ENCODE peak calls at places on chromosomes 4 and X, in nine cellular contexts. R is NT2/D1; N is CD8-positive, alpha-beta memory T cell; D is PC-3; P is left lung; M is ACHN; Y is activated T-cell treated with anti-CD3 and anti-CD28 coated beads, Interleukin-2, amount 50 U/mL, for 72 hours; Z is head of caudate nucleus; S is HEK293T. J is an unnamed sample.

GRCh38 chrX:48835524-48836329 is at the start of gene PCSK1N:
- DNase-seq in M (no peak), S (peak), Y (peak), P (no peak), Z (peak), R (no peak), D (peak), N (peak), J (no peak)

GRCh38 chr4:3766791-3767561 is 791 bp downstream of the ADRA2C start:
- DNase-seq in N (no peak), M (no peak), Z (no peak), P (no peak), Y (peak), S (no peak), R (no peak), D (no peak), J (no peak)

GRCh38 chr4:106773106-106773905 is 262.8 kb downstream of the DKK2 start:
- DNase-seq in R (no peak), D (no peak), Z (no peak), N (no peak), M (no peak), Y (no peak), P (peak), S (no peak), J (no peak)

GRCh38 chr4:169229571-169230028 is 41.2 kb downstream of the SH3RF1 start:
- DNase-seq in M (peak), N (no peak), Z (no peak), R (no peak), Y (no peak), P (no peak), D (peak), S (no peak), J (no peak)

GRCh38 chrX:32448945-32449344 is 762.4 kb downstream of the DMD start:
- DNase-seq in P (no peak), N (no peak), Y (no peak), D (no peak), M (no peak), S (no peak), R (no peak), Z (no peak), J (no peak)

GRCh38 chrX:56281789-56282188 is 49.6 kb downstream of the KLF8 start:
- DNase-seq in D (peak), R (no peak), M (peak), N (no peak), Y (no peak), P (no peak), Z (no peak), S (no peak), J (no peak)

GRCh38 chr4:86935833-86936721 is 1.3 kb downstream of the AFF1 start:
- DNase-seq in N (peak), M (peak), Y (peak), R (peak), Z (peak), D (peak), P (peak), S (peak), J (peak)

GRCh38 chr4:156939151-156939550 is 32.4 kb downstream of the PDGFC start:
- DNase-seq in M (no peak), P (no peak), Y (no peak), N (no peak), Z (no peak), D (no peak), R (no peak), S (no peak), J (no peak)

GRCh38 chr4:182343435-182343834 is 100.2 kb downstream of the TENM3 start:
- DNase-seq in R (no peak), Y (no peak), S (peak), M (no peak), P (no peak), D (no peak), Z (no peak), N (no peak), J (no peak)

GRCh38 chr4:117203231-117203630 is 117.9 kb upstream of the TRAM1L1 start:
- DNase-seq in N (no peak), M (no peak), D (no peak), Z (no peak), S (no peak), Y (no peak), R (no peak), P (no peak), J (no peak)

GRCh38 chrX:110159865-110160264 is 157.0 kb downstream of the TMEM164 start:
- DNase-seq in D (no peak), R (no peak), Y (no peak), Z (no peak), P (no peak), N (no peak), M (no peak), S (no peak), J (no peak)

GRCh38 chr4:25839687-25840086 is 23.1 kb downstream of the SEL1L3 start:
- DNase-seq in M (no peak), R (no peak), D (no peak), P (no peak), Y (no peak), S (no peak), N (no peak), Z (no peak), J (no peak)

GRCh38 chr4:145957307-145957706 is 18.7 kb upstream of the ZNF827 start:
- DNase-seq in P (no peak), Z (no peak), R (no peak), S (no peak), M (no peak), D (no peak), Y (no peak), N (no peak), J (no peak)

GRCh38 chrX:118286066-118286758 is 59.7 kb upstream of the WDR44 start:
- DNase-seq in M (no peak), D (no peak), R (no peak), N (no peak), S (no peak), Z (no peak), Y (no peak), P (no peak), J (no peak)

GRCh38 chrX:41857670-41858069 is 65.7 kb downstream of the CASK start:
- DNase-seq in Z (no peak), P (no peak), S (no peak), R (no peak), D (no peak), N (no peak), M (no peak), Y (no peak), J (no peak)

GRCh38 chrX:52363247-52363883 is 5.5 kb upstream of the XAGE2 start:
- DNase-seq in N (no peak), Z (no peak), R (no peak), Y (no peak), S (peak), M (no peak), D (no peak), P (no peak), J (no peak)

GRCh38 chr4:99077177-99077576 is 11.4 kb downstream of the ADH5 start:
- DNase-seq in Z (no peak), S (no peak), N (no peak), M (no peak), R (no peak), D (no peak), Y (no peak), P (no peak), J (no peak)

GRCh38 chr4:113969935-113970334 is 9.5 kb downstream of the ARSJ start:
- DNase-seq in N (no peak), R (no peak), M (no peak), Z (no peak), S (no peak), D (peak), Y (no peak), P (no peak), J (no peak)

GRCh38 chr4:183571350-183572076 is 66.7 kb downstream of the ING2 start:
- DNase-seq in N (no peak), Z (no peak), S (no peak), R (peak), Y (peak), P (no peak), D (peak), M (no peak), J (no peak)

GRCh38 chr4:47525154-47525819 is 40.2 kb downstream of the ATP10D start:
- DNase-seq in M (peak), N (no peak), Y (no peak), D (peak), S (no peak), P (no peak), R (no peak), Z (no peak), J (no peak)

GRCh38 chr4:146472404-146472803 is 49.3 kb downstream of the SLC10A7 start:
- DNase-seq in S (peak), Y (no peak), P (no peak), M (no peak), N (no peak), Z (no peak), R (peak), D (no peak), J (no peak)

GRCh38 chrX:134981910-134982309 is 8.9 kb upstream of the SMIM10 start:
- DNase-seq in N (no peak), P (no peak), Z (no peak), D (no peak), S (no peak), M (no peak), R (no peak), Y (no peak), J (no peak)

GRCh38 chr4:1376841-1377605 is 29.2 kb downstream of the NKX1-1 start:
- DNase-seq in R (no peak), P (peak), M (no peak), N (no peak), D (no peak), Z (no peak), S (no peak), Y (no peak), J (peak)

GRCh38 chrX:106619797-106620196 is 8.0 kb downstream of the RADX start:
- DNase-seq in R (no peak), S (peak), Z (no peak), Y (no peak), D (peak), M (peak), P (no peak), N (no peak), J (no peak)

GRCh38 chr4:107966903-107967302 is 22.8 kb upstream of the HADH start:
- DNase-seq in N (no peak), M (no peak), P (no peak), Z (no peak), S (no peak), Y (no peak), R (no peak), D (no peak), J (no peak)

GRCh38 chr4:98745372-98745771 is 87.0 kb upstream of the TSPAN5 start:
- DNase-seq in Z (no peak), P (no peak), R (no peak), D (peak), Y (no peak), S (peak), M (peak), N (no peak), J (no peak)

GRCh38 chrX:112846114-112846513 is 5.5 kb upstream of the AMOT start:
- DNase-seq in D (no peak), S (no peak), P (no peak), N (no peak), Z (no peak), Y (no peak), R (no peak), M (no peak), J (no peak)

GRCh38 chr4:15139599-15139998 is 137.3 kb downstream of the CPEB2 start:
- DNase-seq in D (no peak), Y (no peak), M (no peak), Z (no peak), N (no peak), P (no peak), R (no peak), S (no peak), J (no peak)

GRCh38 chrX:133534172-133534571 is 118.9 kb upstream of the GPC4 start:
- DNase-seq in Z (no peak), R (no peak), M (no peak), Y (no peak), N (no peak), S (no peak), D (no peak), P (no peak), J (no peak)